ENCODE peak calls at places on chromosome 1, in ten cellular contexts. X is choroid plexus epithelial cell; T is BJ; Q is mucosa of descending colon; M is left ventricle myocardium inferior; K is right atrium auricular region; Y is AG10803; N is activated CD8-positive, alpha-beta T cell treated with anti-CD3 and anti-CD28 coated beads for 36 hours; H is heart left ventricle; P is Calu3. D is an unnamed sample.

GRCh38 chr1:57026942-57027341 is 61.1 kb upstream of the C8B start:
- DNase-seq in X (no peak), T (no peak), N (no peak), H (no peak), P (no peak), Y (no peak), K (no peak), M (no peak), Q (no peak), D (no peak)

GRCh38 chr1:182217967-182218366 is 156.5 kb upstream of the ZNF648 start:
- DNase-seq in T (no peak), P (peak), N (no peak), M (no peak), H (no peak), Q (no peak), X (no peak), Y (no peak), K (no peak), D (no peak)

GRCh38 chr1:76705560-76705959 is 161.7 kb upstream of the ST6GALNAC5 start:
- DNase-seq in H (no peak), X (no peak), N (no peak), M (no peak), Y (no peak), Q (no peak), T (no peak), P (no peak), K (no peak), D (no peak)

GRCh38 chr1:229341811-229342304 is 989 bp downstream of the CCSAP start:
- DNase-seq in P (no peak), N (no peak), Q (no peak), K (no peak), X (peak), T (no peak), M (no peak), H (peak), Y (peak), D (no peak)

GRCh38 chr1:167447521-167448136 is 70.7 kb downstream of the CD247 start:
- DNase-seq in N (peak), K (no peak), Y (no peak), X (no peak), P (peak), H (no peak), Q (peak), M (no peak), T (no peak), D (no peak)

GRCh38 chr1:228837817-228838716 is 102.8 kb downstream of the RHOU start:
- DNase-seq in M (no peak), N (no peak), Y (peak), X (peak), K (peak), P (peak), T (peak), H (no peak), Q (peak), D (no peak)

GRCh38 chr1:172530000-172530399 is 3.0 kb upstream of the SUCO start:
- DNase-seq in T (no peak), P (no peak), N (no peak), K (no peak), H (no peak), Q (no peak), X (no peak), M (no peak), Y (no peak), D (no peak)

GRCh38 chr1:101238041-101238515 is 1.3 kb downstream of the S1PR1 start:
- DNase-seq in M (no peak), T (no peak), Y (peak), H (no peak), Q (no peak), X (no peak), K (no peak), P (no peak), N (peak), D (no peak)

DNA sequence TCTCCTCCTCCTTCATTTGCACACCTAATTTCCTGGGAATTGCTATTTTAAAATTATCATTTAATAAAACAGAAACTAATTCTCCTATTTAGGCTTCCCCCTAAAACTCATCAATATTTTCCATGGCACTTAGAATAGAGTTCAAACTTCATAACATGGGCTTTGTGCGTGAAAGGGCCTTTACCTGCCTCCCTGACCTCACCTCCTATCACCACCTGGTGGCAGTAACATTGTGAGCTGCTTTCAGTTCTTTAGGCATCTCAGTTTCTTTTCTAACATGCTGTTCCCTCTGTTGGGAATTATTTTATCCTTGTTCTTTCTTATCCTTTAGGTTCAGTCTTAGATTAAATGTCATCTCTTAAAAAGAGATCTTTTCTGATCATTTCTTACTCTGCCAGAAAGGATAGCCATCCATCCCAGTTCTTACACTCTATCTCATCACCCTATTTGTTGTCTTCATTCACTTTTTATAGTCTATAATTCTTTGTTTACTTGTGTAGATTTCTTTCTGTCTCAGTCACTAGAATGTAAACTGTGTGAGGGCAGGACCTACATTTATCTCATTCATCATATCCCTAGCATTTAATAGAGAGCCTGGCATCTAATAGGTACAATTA is 133.8 kb upstream of the KIAA1614 start:
- DNase-seq in T (no peak), H (no peak), X (peak), N (peak), M (no peak), P (peak), Q (no peak), Y (no peak), K (no peak), D (no peak)
- TF ChIP-seq CTCF in T (peak), H (no peak), X (peak), N (peak), M (peak), P (peak), Q (peak), Y (no peak), K (no peak), D (peak)

DNA sequence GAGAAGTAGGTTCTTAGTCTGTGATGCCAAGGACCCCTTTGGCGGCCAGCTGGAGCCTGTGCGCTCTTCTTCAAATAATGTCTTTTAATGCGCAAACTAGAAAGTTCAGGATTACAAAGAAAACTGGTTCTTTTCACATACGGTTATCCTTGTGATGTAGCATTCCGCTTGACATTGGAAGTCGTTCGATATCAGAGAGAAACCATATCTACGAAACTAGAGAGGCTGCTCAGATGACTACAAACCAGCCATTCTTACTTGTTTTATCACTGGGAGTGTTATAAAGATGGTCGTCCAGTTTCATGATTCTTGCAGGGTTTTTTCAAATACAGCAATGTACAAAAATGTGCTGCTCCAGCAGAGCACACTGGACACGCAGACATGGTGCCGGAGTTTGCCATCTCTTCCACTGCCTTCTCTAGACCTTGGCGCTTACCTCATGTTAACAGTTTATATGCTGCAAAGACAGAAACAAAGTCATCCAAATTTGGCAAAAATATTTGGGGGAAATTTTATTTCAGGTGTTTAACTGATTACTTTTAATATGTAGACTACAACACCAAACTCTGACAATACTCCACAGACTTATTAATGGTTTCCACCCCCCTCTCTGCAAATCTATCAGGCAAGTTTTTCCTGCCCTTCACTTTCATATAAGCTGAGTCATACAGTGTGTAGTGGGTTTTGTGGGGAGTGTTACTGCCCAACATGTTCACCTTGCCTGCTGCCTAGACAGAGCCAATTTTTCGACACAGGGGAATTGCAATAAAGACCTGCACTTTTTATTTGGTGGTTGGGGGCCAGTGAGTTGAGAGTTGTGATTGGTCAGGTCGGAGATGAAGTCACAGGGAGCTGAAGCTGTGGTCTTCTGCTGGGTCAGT is 119.9 kb downstream of the PPIAL4G start:
- DNase-seq in N (peak), H (no peak), Q (no peak), M (no peak), T (no peak), P (no peak), K (no peak), Y (no peak), X (no peak), D (no peak)
- TF ChIP-seq CTCF in N (no peak), H (no peak), Q (no peak), M (no peak), T (no peak), P (no peak), K (no peak), Y (no peak), X (no peak), D (no peak)

GRCh38 chr1:112058815-112059450 is 69.5 kb upstream of the KCND3 start:
- DNase-seq in K (no peak), M (no peak), P (peak), X (no peak), N (no peak), Q (no peak), Y (no peak), H (no peak), T (no peak), D (no peak)
- TF ChIP-seq CTCF in K (no peak), M (no peak), P (no peak), X (no peak), N (no peak), Q (no peak), Y (no peak), H (no peak), T (no peak), D (no peak)

GRCh38 chr1:157776971-157777386 is at the start of gene FCRL2:
- DNase-seq in M (no peak), T (no peak), K (no peak), Q (no peak), X (no peak), N (no peak), Y (no peak), P (no peak), H (no peak), D (no peak)

GRCh38 chr1:157774412-157774811 is 2.5 kb downstream of the FCRL2 start:
- DNase-seq in T (no peak), Q (no peak), K (no peak), N (no peak), Y (no peak), X (no peak), P (peak), H (no peak), M (no peak), D (no peak)

GRCh38 chr1:157771666-157772425 is 5.1 kb downstream of the FCRL2 start:
- DNase-seq in P (peak), N (no peak), Q (no peak), Y (no peak), M (no peak), T (no peak), H (no peak), K (no peak), X (no peak), D (no peak)

GRCh38 chr1:157775101-157775870 is 1.6 kb downstream of the FCRL2 start:
- DNase-seq in N (no peak), M (no peak), T (no peak), K (no peak), P (no peak), H (no peak), Y (no peak), Q (no peak), X (no peak), D (no peak)

GRCh38 chr1:157773723-157774350 is 3.1 kb downstream of the FCRL2 start:
- DNase-seq in H (no peak), X (no peak), Y (no peak), P (peak), N (no peak), K (no peak), Q (peak), T (no peak), M (no peak), D (no peak)
- TF ChIP-seq CTCF in H (no peak), X (no peak), Y (no peak), P (peak), N (peak), K (no peak), Q (peak), T (no peak), M (no peak), D (no peak)

D was measured in osteocyte.